ENCODE peak calls at places on chromosome 3, in seven cellular contexts. One of them, this sample, is unnamed.

GRCh38 chr3:187104956-187105355 is 34.3 kb downstream of the RPL39L start:
- DNase-seq in activated CD8-positive, alpha-beta T cell treated with anti-CD3 and anti-CD28 coated beads for 36 hours: peak; percentile 18
- DNase-seq in sigmoid colon: no peak
- DNase-seq in prostate gland: no peak
- DNase-seq in transverse colon: no peak
- DNase-seq in fibroblast of pulmonary artery: peak; percentile 50
- DNase-seq in type B pancreatic cell: no peak
- DNase-seq in this sample: no peak

GRCh38 chr3:149188494-149188893 is 33.1 kb downstream of the CP start:
- DNase-seq in transverse colon: no peak
- DNase-seq in sigmoid colon: no peak
- DNase-seq in type B pancreatic cell: no peak
- DNase-seq in fibroblast of pulmonary artery: peak; percentile 24
- DNase-seq in activated CD8-positive, alpha-beta T cell treated with anti-CD3 and anti-CD28 coated beads for 36 hours: no peak
- DNase-seq in prostate gland: no peak
- DNase-seq in this sample: no peak

GRCh38 chr3:9222956-9223639 is 26.3 kb downstream of the SRGAP3 start:
- DNase-seq in transverse colon: no peak
- DNase-seq in type B pancreatic cell: no peak
- DNase-seq in activated CD8-positive, alpha-beta T cell treated with anti-CD3 and anti-CD28 coated beads for 36 hours: no peak
- DNase-seq in fibroblast of pulmonary artery: no peak
- DNase-seq in sigmoid colon: peak; percentile 37
- DNase-seq in prostate gland: no peak
- DNase-seq in this sample: no peak

GRCh38 chr3:157475921-157476395 is 27.3 kb downstream of the VEPH1 start:
- DNase-seq in type B pancreatic cell: no peak
- DNase-seq in sigmoid colon: no peak
- DNase-seq in activated CD8-positive, alpha-beta T cell treated with anti-CD3 and anti-CD28 coated beads for 36 hours: no peak
- DNase-seq in prostate gland: no peak
- DNase-seq in transverse colon: no peak
- DNase-seq in fibroblast of pulmonary artery: peak; percentile 65
- DNase-seq in this sample: no peak

GRCh38 chr3:9298236-9298635 is 48.8 kb upstream of the SRGAP3 start:
- DNase-seq in fibroblast of pulmonary artery: no peak
- DNase-seq in activated CD8-positive, alpha-beta T cell treated with anti-CD3 and anti-CD28 coated beads for 36 hours: no peak
- DNase-seq in prostate gland: no peak
- DNase-seq in type B pancreatic cell: no peak
- DNase-seq in transverse colon: no peak
- DNase-seq in sigmoid colon: no peak
- DNase-seq in this sample: no peak

GRCh38 chr3:114718897-114719208 is 425.0 kb downstream of the TIGIT start:
- DNase-seq in type B pancreatic cell: no peak
- DNase-seq in activated CD8-positive, alpha-beta T cell treated with anti-CD3 and anti-CD28 coated beads for 36 hours: no peak
- DNase-seq in sigmoid colon: no peak
- DNase-seq in transverse colon: no peak
- DNase-seq in prostate gland: no peak
- DNase-seq in fibroblast of pulmonary artery: no peak
- DNase-seq in this sample: no peak

GRCh38 chr3:107531917-107532469 is 9.2 kb downstream of the BBX start:
- DNase-seq in activated CD8-positive, alpha-beta T cell treated with anti-CD3 and anti-CD28 coated beads for 36 hours: no peak
- DNase-seq in fibroblast of pulmonary artery: no peak
- DNase-seq in sigmoid colon: no peak
- DNase-seq in type B pancreatic cell: no peak
- DNase-seq in prostate gland: no peak
- DNase-seq in transverse colon: no peak
- DNase-seq in this sample: no peak

GRCh38 chr3:171183042-171183441 is 156.5 kb upstream of the SLC2A2 start:
- DNase-seq in sigmoid colon: no peak
- DNase-seq in prostate gland: no peak
- DNase-seq in fibroblast of pulmonary artery: peak; percentile 60
- DNase-seq in transverse colon: no peak
- DNase-seq in activated CD8-positive, alpha-beta T cell treated with anti-CD3 and anti-CD28 coated beads for 36 hours: no peak
- DNase-seq in type B pancreatic cell: no peak
- DNase-seq in this sample: no peak

GRCh38 chr3:196050597-196050996 is 31.3 kb downstream of the TFRC start:
- DNase-seq in sigmoid colon: no peak
- DNase-seq in fibroblast of pulmonary artery: no peak
- DNase-seq in type B pancreatic cell: no peak
- DNase-seq in transverse colon: no peak
- DNase-seq in activated CD8-positive, alpha-beta T cell treated with anti-CD3 and anti-CD28 coated beads for 36 hours: no peak
- DNase-seq in prostate gland: no peak
- DNase-seq in this sample: no peak

GRCh38 chr3:16079519-16079918 is 95.0 kb upstream of the GALNT15 start:
- DNase-seq in type B pancreatic cell: no peak
- DNase-seq in activated CD8-positive, alpha-beta T cell treated with anti-CD3 and anti-CD28 coated beads for 36 hours: no peak
- DNase-seq in fibroblast of pulmonary artery: peak; percentile 43
- DNase-seq in sigmoid colon: no peak
- DNase-seq in prostate gland: no peak
- DNase-seq in transverse colon: no peak
- DNase-seq in this sample: no peak

GRCh38 chr3:156973954-156974353 is 147.8 kb downstream of the LEKR1 start:
- DNase-seq in transverse colon: no peak
- DNase-seq in type B pancreatic cell: no peak
- DNase-seq in fibroblast of pulmonary artery: no peak
- DNase-seq in prostate gland: no peak
- DNase-seq in sigmoid colon: no peak
- DNase-seq in activated CD8-positive, alpha-beta T cell treated with anti-CD3 and anti-CD28 coated beads for 36 hours: no peak
- DNase-seq in this sample: no peak

GRCh38 chr3:101673953-101674352 is 3.0 kb downstream of the ZBTB11 start:
- DNase-seq in type B pancreatic cell: no peak
- DNase-seq in prostate gland: no peak
- DNase-seq in fibroblast of pulmonary artery: no peak
- DNase-seq in activated CD8-positive, alpha-beta T cell treated with anti-CD3 and anti-CD28 coated beads for 36 hours: no peak
- DNase-seq in transverse colon: no peak
- DNase-seq in sigmoid colon: no peak
- DNase-seq in this sample: no peak

GRCh38 chr3:195708626-195709481 is 11.9 kb upstream of the MUC20 start:
- DNase-seq in fibroblast of pulmonary artery: no peak
- DNase-seq in sigmoid colon: no peak
- DNase-seq in prostate gland: no peak
- DNase-seq in activated CD8-positive, alpha-beta T cell treated with anti-CD3 and anti-CD28 coated beads for 36 hours: no peak
- DNase-seq in transverse colon: no peak
- DNase-seq in type B pancreatic cell: no peak
- DNase-seq in this sample: no peak

GRCh38 chr3:44685128-44685800 is 27.2 kb upstream of the ZNF502 start:
- DNase-seq in type B pancreatic cell: peak; percentile 77
- DNase-seq in transverse colon: peak; percentile 76
- DNase-seq in fibroblast of pulmonary artery: peak; percentile 89
- DNase-seq in activated CD8-positive, alpha-beta T cell treated with anti-CD3 and anti-CD28 coated beads for 36 hours: peak; percentile 86
- DNase-seq in prostate gland: peak; percentile 54
- DNase-seq in sigmoid colon: peak; percentile 84
- DNase-seq in this sample: peak; percentile 90

GRCh38 chr3:25495726-25496125 is 67.7 kb downstream of the RARB start:
- DNase-seq in prostate gland: no peak
- DNase-seq in sigmoid colon: no peak
- DNase-seq in transverse colon: no peak
- DNase-seq in fibroblast of pulmonary artery: no peak
- DNase-seq in activated CD8-positive, alpha-beta T cell treated with anti-CD3 and anti-CD28 coated beads for 36 hours: no peak
- DNase-seq in type B pancreatic cell: no peak
- DNase-seq in this sample: no peak

GRCh38 chr3:152298393-152299242 is 29.9 kb downstream of the MBNL1 start:
- DNase-seq in transverse colon: peak; percentile 57
- DNase-seq in type B pancreatic cell: no peak
- DNase-seq in fibroblast of pulmonary artery: peak; percentile 99
- DNase-seq in sigmoid colon: peak; percentile 86
- DNase-seq in activated CD8-positive, alpha-beta T cell treated with anti-CD3 and anti-CD28 coated beads for 36 hours: peak; percentile 80
- DNase-seq in prostate gland: peak; percentile 56
- DNase-seq in this sample: no peak

GRCh38 chr3:4746241-4746958 is 232.8 kb upstream of the BHLHE40 start:
- DNase-seq in fibroblast of pulmonary artery: peak; percentile 74
- DNase-seq in transverse colon: no peak
- DNase-seq in sigmoid colon: no peak
- DNase-seq in type B pancreatic cell: no peak
- DNase-seq in activated CD8-positive, alpha-beta T cell treated with anti-CD3 and anti-CD28 coated beads for 36 hours: no peak
- DNase-seq in prostate gland: no peak
- DNase-seq in this sample: no peak

DNA sequence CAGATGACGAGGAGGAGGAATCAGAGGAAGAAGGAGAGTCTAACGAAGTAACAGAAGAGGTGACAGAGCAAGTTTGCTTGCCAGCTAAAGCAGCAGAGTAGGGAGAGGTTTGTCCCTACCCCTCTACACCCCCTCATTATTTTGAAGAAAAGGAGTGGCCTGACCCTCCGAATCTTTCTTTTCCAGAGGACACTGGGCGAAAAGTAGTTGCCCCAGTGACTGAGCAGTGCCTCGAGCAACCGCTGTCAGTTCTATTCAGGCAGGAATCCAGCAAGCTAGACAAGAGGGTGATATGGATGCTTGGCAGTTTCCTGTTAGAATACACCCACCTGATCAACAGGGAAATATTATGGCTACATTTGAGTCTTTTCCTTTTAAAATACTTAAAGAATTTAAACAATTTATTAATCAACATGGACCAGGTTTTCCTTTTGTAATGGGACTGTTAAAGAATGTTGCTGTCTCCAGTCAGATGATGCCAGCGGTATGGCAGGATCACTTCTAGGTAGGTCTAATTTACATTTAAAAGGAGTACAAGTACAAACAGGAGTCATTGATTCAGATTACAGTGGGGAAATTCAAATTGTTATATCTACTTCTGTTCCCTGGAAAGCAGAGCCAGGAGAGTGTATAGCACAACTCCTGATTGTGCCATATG is 31.9 kb upstream of the ACVR2B start:
- DNase-seq in type B pancreatic cell: no peak
- DNase-seq in transverse colon: no peak
- DNase-seq in prostate gland: no peak
- DNase-seq in activated CD8-positive, alpha-beta T cell treated with anti-CD3 and anti-CD28 coated beads for 36 hours: no peak
- DNase-seq in sigmoid colon: no peak
- DNase-seq in fibroblast of pulmonary artery: no peak
- DNase-seq in this sample: no peak
- TF ChIP-seq CTCF in type B pancreatic cell: no peak
- TF ChIP-seq CTCF in transverse colon: no peak
- TF ChIP-seq CTCF in prostate gland: no peak
- TF ChIP-seq CTCF in activated CD8-positive, alpha-beta T cell treated with anti-CD3 and anti-CD28 coated beads for 36 hours: no peak
- TF ChIP-seq CTCF in sigmoid colon: no peak
- TF ChIP-seq CTCF in fibroblast of pulmonary artery: no peak
- TF ChIP-seq CTCF in this sample: no peak

GRCh38 chr3:128273841-128274573 is 120.7 kb downstream of the EEFSEC start:
- DNase-seq in transverse colon: no peak
- DNase-seq in type B pancreatic cell: peak; percentile 51
- DNase-seq in sigmoid colon: no peak
- DNase-seq in prostate gland: no peak
- DNase-seq in fibroblast of pulmonary artery: no peak
- DNase-seq in activated CD8-positive, alpha-beta T cell treated with anti-CD3 and anti-CD28 coated beads for 36 hours: peak; percentile 44
- DNase-seq in this sample: peak; percentile 79
- TF ChIP-seq CTCF in transverse colon: no peak
- TF ChIP-seq CTCF in type B pancreatic cell: no peak
- TF ChIP-seq CTCF in sigmoid colon: no peak
- TF ChIP-seq CTCF in prostate gland: no peak
- TF ChIP-seq CTCF in fibroblast of pulmonary artery: no peak
- TF ChIP-seq CTCF in activated CD8-positive, alpha-beta T cell treated with anti-CD3 and anti-CD28 coated beads for 36 hours: no peak
- TF ChIP-seq CTCF in this sample: no peak

GRCh38 chr3:108818404-108818803 is 4.2 kb upstream of the TRAT1 start:
- DNase-seq in fibroblast of pulmonary artery: peak; percentile 14
- DNase-seq in prostate gland: no peak
- DNase-seq in type B pancreatic cell: no peak
- DNase-seq in activated CD8-positive, alpha-beta T cell treated with anti-CD3 and anti-CD28 coated beads for 36 hours: peak; percentile 74
- DNase-seq in sigmoid colon: no peak
- DNase-seq in transverse colon: peak; percentile 47
- DNase-seq in this sample: no peak
- TF ChIP-seq CTCF in fibroblast of pulmonary artery: peak; percentile 23
- TF ChIP-seq CTCF in prostate gland: no peak
- TF ChIP-seq CTCF in type B pancreatic cell: peak; percentile 31
- TF ChIP-seq CTCF in activated CD8-positive, alpha-beta T cell treated with anti-CD3 and anti-CD28 coated beads for 36 hours: peak; percentile 78
- TF ChIP-seq CTCF in sigmoid colon: no peak
- TF ChIP-seq CTCF in transverse colon: peak; percentile 48
- TF ChIP-seq CTCF in this sample: peak; percentile 17

GRCh38 chr3:14457999-14458398 is 55.6 kb downstream of the SLC6A6 start:
- DNase-seq in type B pancreatic cell: no peak
- DNase-seq in prostate gland: no peak
- DNase-seq in fibroblast of pulmonary artery: no peak
- DNase-seq in transverse colon: no peak
- DNase-seq in activated CD8-positive, alpha-beta T cell treated with anti-CD3 and anti-CD28 coated beads for 36 hours: no peak
- DNase-seq in sigmoid colon: no peak
- DNase-seq in this sample: no peak
- TF ChIP-seq CTCF in type B pancreatic cell: no peak
- TF ChIP-seq CTCF in prostate gland: no peak
- TF ChIP-seq CTCF in fibroblast of pulmonary artery: no peak
- TF ChIP-seq CTCF in transverse colon: no peak
- TF ChIP-seq CTCF in activated CD8-positive, alpha-beta T cell treated with anti-CD3 and anti-CD28 coated beads for 36 hours: no peak
- TF ChIP-seq CTCF in sigmoid colon: no peak
- TF ChIP-seq CTCF in this sample: no peak

GRCh38 chr3:46411271-46411670 is 4.2 kb downstream of the CCRL2 start:
- DNase-seq in prostate gland: no peak
- DNase-seq in transverse colon: no peak
- DNase-seq in fibroblast of pulmonary artery: no peak
- DNase-seq in activated CD8-positive, alpha-beta T cell treated with anti-CD3 and anti-CD28 coated beads for 36 hours: no peak
- DNase-seq in type B pancreatic cell: no peak
- DNase-seq in sigmoid colon: no peak
- DNase-seq in this sample: no peak
- TF ChIP-seq CTCF in prostate gland: no peak
- TF ChIP-seq CTCF in transverse colon: no peak
- TF ChIP-seq CTCF in fibroblast of pulmonary artery: no peak
- TF ChIP-seq CTCF in activated CD8-positive, alpha-beta T cell treated with anti-CD3 and anti-CD28 coated beads for 36 hours: no peak
- TF ChIP-seq CTCF in type B pancreatic cell: peak; percentile 43
- TF ChIP-seq CTCF in sigmoid colon: no peak
- TF ChIP-seq CTCF in this sample: peak; percentile 35

DNA sequence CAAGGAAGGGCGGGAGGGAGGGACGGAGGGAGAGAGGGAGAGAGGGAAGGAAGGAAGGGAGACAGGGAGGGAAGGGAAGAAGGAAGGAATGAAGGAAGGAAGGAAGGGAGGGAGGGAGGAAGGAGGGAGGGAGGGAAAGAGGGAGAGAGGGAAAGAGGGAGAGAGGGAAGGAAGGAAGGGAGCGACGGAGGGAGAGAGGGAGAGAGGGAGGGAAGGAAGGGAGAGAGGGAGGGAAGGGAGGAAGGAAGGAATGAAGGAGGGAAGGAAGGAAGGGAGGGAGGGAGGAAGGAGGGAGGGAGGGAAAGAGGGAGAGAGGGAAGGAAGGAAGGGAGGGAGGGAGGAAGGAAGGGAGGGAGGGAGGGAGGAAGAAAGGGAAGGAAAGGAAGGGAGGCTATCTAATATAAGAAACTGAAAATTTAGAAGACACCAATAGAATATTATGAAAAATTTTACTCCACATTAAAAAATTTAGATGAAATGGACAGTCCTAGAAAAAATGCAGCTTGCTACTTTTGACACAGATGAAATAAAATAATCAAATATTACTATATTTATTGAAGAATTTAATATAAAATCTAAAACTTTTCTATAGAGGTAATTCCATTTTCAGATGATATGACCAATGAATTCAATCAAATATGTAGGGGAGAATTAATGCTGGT is 280.3 kb upstream of the SLITRK3 start:
- DNase-seq in transverse colon: no peak
- DNase-seq in type B pancreatic cell: no peak
- DNase-seq in sigmoid colon: no peak
- DNase-seq in prostate gland: no peak
- DNase-seq in activated CD8-positive, alpha-beta T cell treated with anti-CD3 and anti-CD28 coated beads for 36 hours: no peak
- DNase-seq in fibroblast of pulmonary artery: no peak
- DNase-seq in this sample: no peak
- TF ChIP-seq CTCF in transverse colon: no peak
- TF ChIP-seq CTCF in type B pancreatic cell: no peak
- TF ChIP-seq CTCF in sigmoid colon: no peak
- TF ChIP-seq CTCF in prostate gland: no peak
- TF ChIP-seq CTCF in activated CD8-positive, alpha-beta T cell treated with anti-CD3 and anti-CD28 coated beads for 36 hours: no peak
- TF ChIP-seq CTCF in fibroblast of pulmonary artery: no peak
- TF ChIP-seq CTCF in this sample: no peak

GRCh38 chr3:128091586-128091985 is 32.0 kb downstream of the RUVBL1 start:
- DNase-seq in fibroblast of pulmonary artery: no peak
- DNase-seq in prostate gland: no peak
- DNase-seq in activated CD8-positive, alpha-beta T cell treated with anti-CD3 and anti-CD28 coated beads for 36 hours: no peak
- DNase-seq in type B pancreatic cell: no peak
- DNase-seq in transverse colon: no peak
- DNase-seq in sigmoid colon: no peak
- DNase-seq in this sample: no peak
- TF ChIP-seq CTCF in fibroblast of pulmonary artery: no peak
- TF ChIP-seq CTCF in prostate gland: no peak
- TF ChIP-seq CTCF in activated CD8-positive, alpha-beta T cell treated with anti-CD3 and anti-CD28 coated beads for 36 hours: no peak
- TF ChIP-seq CTCF in type B pancreatic cell: no peak
- TF ChIP-seq CTCF in transverse colon: no peak
- TF ChIP-seq CTCF in sigmoid colon: no peak
- TF ChIP-seq CTCF in this sample: no peak

This sample was measured in chondrocyte.